ENCODE peak calls at places on chromosomes 7 and 10, in seven cellular contexts. One of them, this sample, is unnamed.
A peak's percentile ranks its signal among the peaks of the same experiment; 100 is the strongest.

GRCh38 chr7:23863209-23863798 is 153.3 kb downstream of the STK31 start:
- DNase-seq in lower lobe of right lung: no peak
- DNase-seq in pancreas: no peak
- DNase-seq in sigmoid colon: no peak
- DNase-seq in suprapubic skin: no peak
- DNase-seq in K562: peak; percentile 27
- DNase-seq in body of pancreas: no peak
- DNase-seq in this sample: peak; percentile 65

GRCh38 chr7:33040803-33041516 is 21.6 kb downstream of the NT5C3A start:
- DNase-seq in lower lobe of right lung: no peak
- DNase-seq in body of pancreas: peak; percentile 83
- DNase-seq in sigmoid colon: no peak
- DNase-seq in pancreas: peak; percentile 45
- DNase-seq in K562: no peak
- DNase-seq in suprapubic skin: no peak
- DNase-seq in this sample: peak; percentile 38

GRCh38 chr10:24851595-24851994 is 100.8 kb downstream of the PRTFDC1 start:
- DNase-seq in suprapubic skin: no peak
- DNase-seq in pancreas: peak; percentile 13
- DNase-seq in K562: no peak
- DNase-seq in sigmoid colon: no peak
- DNase-seq in lower lobe of right lung: peak; percentile 59
- DNase-seq in body of pancreas: peak; percentile 45
- DNase-seq in this sample: peak; percentile 74

GRCh38 chr7:17320642-17321041 is 22.2 kb downstream of the AHR start:
- DNase-seq in K562: no peak
- DNase-seq in pancreas: no peak
- DNase-seq in suprapubic skin: no peak
- DNase-seq in body of pancreas: no peak
- DNase-seq in sigmoid colon: no peak
- DNase-seq in lower lobe of right lung: no peak
- DNase-seq in this sample: no peak

GRCh38 chr7:134702366-134703240 is 56.0 kb downstream of the BPGM start:
- DNase-seq in pancreas: no peak
- DNase-seq in K562: no peak
- DNase-seq in suprapubic skin: no peak
- DNase-seq in body of pancreas: no peak
- DNase-seq in sigmoid colon: no peak
- DNase-seq in lower lobe of right lung: no peak
- DNase-seq in this sample: no peak

GRCh38 chr10:48608279-48608681 is 3.4 kb upstream of the ARHGAP22 start:
- DNase-seq in sigmoid colon: no peak
- DNase-seq in pancreas: peak; percentile 52
- DNase-seq in K562: peak; percentile 77
- DNase-seq in lower lobe of right lung: no peak
- DNase-seq in suprapubic skin: no peak
- DNase-seq in body of pancreas: peak; percentile 51
- DNase-seq in this sample: peak; percentile 42

GRCh38 chr10:29411666-29412335 is 122.9 kb downstream of the LYZL1 start:
- DNase-seq in suprapubic skin: no peak
- DNase-seq in lower lobe of right lung: no peak
- DNase-seq in K562: no peak
- DNase-seq in body of pancreas: no peak
- DNase-seq in pancreas: no peak
- DNase-seq in sigmoid colon: no peak
- DNase-seq in this sample: peak; percentile 66

GRCh38 chr7:1715671-1716074 is 45.6 kb downstream of the ELFN1 start:
- DNase-seq in K562: no peak
- DNase-seq in pancreas: no peak
- DNase-seq in sigmoid colon: no peak
- DNase-seq in body of pancreas: no peak
- DNase-seq in lower lobe of right lung: no peak
- DNase-seq in suprapubic skin: no peak
- DNase-seq in this sample: no peak

GRCh38 chr7:121433775-121434174 is 37.7 kb upstream of the FAM3C start:
- DNase-seq in pancreas: no peak
- DNase-seq in suprapubic skin: no peak
- DNase-seq in body of pancreas: no peak
- DNase-seq in K562: no peak
- DNase-seq in sigmoid colon: no peak
- DNase-seq in lower lobe of right lung: no peak
- DNase-seq in this sample: no peak

GRCh38 chr7:139741239-139741638 is 36.6 kb downstream of the HIPK2 start:
- DNase-seq in suprapubic skin: no peak
- DNase-seq in lower lobe of right lung: no peak
- DNase-seq in K562: no peak
- DNase-seq in body of pancreas: no peak
- DNase-seq in sigmoid colon: no peak
- DNase-seq in pancreas: no peak
- DNase-seq in this sample: no peak

GRCh38 chr7:240887-241421 is 48.6 kb downstream of the FAM20C start:
- DNase-seq in suprapubic skin: no peak
- DNase-seq in body of pancreas: no peak
- DNase-seq in pancreas: no peak
- DNase-seq in sigmoid colon: no peak
- DNase-seq in lower lobe of right lung: no peak
- DNase-seq in K562: no peak
- DNase-seq in this sample: no peak

GRCh38 chr10:51092402-51092801 is 18.1 kb downstream of the PRKG1 start:
- DNase-seq in sigmoid colon: peak; percentile 94
- DNase-seq in lower lobe of right lung: no peak
- DNase-seq in suprapubic skin: no peak
- DNase-seq in pancreas: peak; percentile 65
- DNase-seq in K562: no peak
- DNase-seq in body of pancreas: peak; percentile 57
- DNase-seq in this sample: peak; percentile 25

GRCh38 chr7:116316838-116317612 is 106.7 kb downstream of the TES start:
- DNase-seq in pancreas: peak; percentile 73
- DNase-seq in lower lobe of right lung: no peak
- DNase-seq in K562: no peak
- DNase-seq in sigmoid colon: peak; percentile 84
- DNase-seq in suprapubic skin: peak; percentile 65
- DNase-seq in body of pancreas: peak; percentile 71
- DNase-seq in this sample: peak; percentile 88

GRCh38 chr7:29987821-29988317 is 1.7 kb downstream of the SCRN1 start:
- DNase-seq in lower lobe of right lung: no peak
- DNase-seq in suprapubic skin: no peak
- DNase-seq in body of pancreas: peak; percentile 48
- DNase-seq in K562: no peak
- DNase-seq in pancreas: peak; percentile 28
- DNase-seq in sigmoid colon: no peak
- DNase-seq in this sample: peak; percentile 84

GRCh38 chr7:100469227-100470044 is 5.4 kb upstream of the SPACDR start:
- DNase-seq in K562: peak; percentile 90
- DNase-seq in sigmoid colon: peak; percentile 94
- DNase-seq in lower lobe of right lung: peak; percentile 91
- DNase-seq in body of pancreas: peak; percentile 88
- DNase-seq in suprapubic skin: peak; percentile 90
- DNase-seq in pancreas: peak; percentile 91
- DNase-seq in this sample: peak; percentile 81

GRCh38 chr7:144820557-144820956 is 15.3 kb downstream of the TPK1 start:
- DNase-seq in K562: no peak
- DNase-seq in body of pancreas: no peak
- DNase-seq in lower lobe of right lung: no peak
- DNase-seq in sigmoid colon: no peak
- DNase-seq in suprapubic skin: no peak
- DNase-seq in pancreas: no peak
- DNase-seq in this sample: no peak

GRCh38 chr7:144817001-144817400 is 18.9 kb downstream of the TPK1 start:
- DNase-seq in lower lobe of right lung: no peak
- DNase-seq in K562: no peak
- DNase-seq in pancreas: no peak
- DNase-seq in suprapubic skin: no peak
- DNase-seq in body of pancreas: no peak
- DNase-seq in sigmoid colon: no peak
- DNase-seq in this sample: no peak

GRCh38 chr7:144818516-144818915 is 17.3 kb downstream of the TPK1 start:
- DNase-seq in lower lobe of right lung: no peak
- DNase-seq in pancreas: no peak
- DNase-seq in suprapubic skin: no peak
- DNase-seq in K562: no peak
- DNase-seq in body of pancreas: no peak
- DNase-seq in sigmoid colon: no peak
- DNase-seq in this sample: no peak

GRCh38 chr7:144821069-144821468 is 14.8 kb downstream of the TPK1 start:
- DNase-seq in sigmoid colon: no peak
- DNase-seq in pancreas: no peak
- DNase-seq in body of pancreas: no peak
- DNase-seq in K562: no peak
- DNase-seq in lower lobe of right lung: no peak
- DNase-seq in suprapubic skin: no peak
- DNase-seq in this sample: no peak

GRCh38 chr7:144819566-144819965 is 16.3 kb downstream of the TPK1 start:
- DNase-seq in lower lobe of right lung: no peak
- DNase-seq in body of pancreas: no peak
- DNase-seq in pancreas: no peak
- DNase-seq in sigmoid colon: no peak
- DNase-seq in K562: no peak
- DNase-seq in suprapubic skin: no peak
- DNase-seq in this sample: no peak
- H3K4me1 ChIP-seq in lower lobe of right lung: no peaks in the 10 kb centered on the region
- H3K4me1 ChIP-seq in body of pancreas: peaks cover 11% of the 10 kb centered on the region
- H3K4me1 ChIP-seq in pancreas: no peaks in the 10 kb centered on the region
- H3K4me1 ChIP-seq in sigmoid colon: no peaks in the 10 kb centered on the region
- H3K4me1 ChIP-seq in K562: no peaks in the 10 kb centered on the region
- H3K4me1 ChIP-seq in suprapubic skin: peaks cover 5% of the 10 kb centered on the region
- H3K4me1 ChIP-seq in this sample: peaks cover 1% of the 10 kb centered on the region

DNA sequence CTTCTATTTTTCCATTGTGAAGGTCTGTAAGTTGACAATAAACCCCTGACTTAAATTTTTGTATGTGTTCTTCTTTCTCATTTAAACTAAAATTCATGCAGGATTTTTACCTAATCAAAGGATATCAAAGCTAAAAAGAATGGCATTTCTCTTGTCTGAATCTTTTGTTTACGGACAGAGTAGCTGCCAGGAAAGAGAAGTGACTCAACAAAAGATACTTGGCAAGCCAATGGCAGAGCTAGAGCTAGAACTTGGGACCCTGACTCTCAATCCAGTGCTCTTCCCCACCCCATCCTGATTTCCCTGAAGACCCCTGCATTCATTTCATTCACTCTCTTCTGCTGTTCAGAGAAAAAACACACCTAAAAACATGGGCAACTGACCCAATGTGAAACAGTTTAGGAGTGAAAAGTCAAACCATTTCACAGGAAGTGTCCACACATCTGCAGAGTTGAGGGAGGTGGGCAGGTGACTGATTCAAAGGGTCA is 40.2 kb upstream of the PDLIM1 start:
- DNase-seq in body of pancreas: no peak
- DNase-seq in sigmoid colon: no peak
- DNase-seq in K562: no peak
- DNase-seq in lower lobe of right lung: no peak
- DNase-seq in suprapubic skin: no peak
- DNase-seq in pancreas: no peak
- DNase-seq in this sample: no peak
- H3K36me3 ChIP-seq in body of pancreas: no peaks in the 10 kb centered on the region
- H3K36me3 ChIP-seq in sigmoid colon: peaks cover 38% of the 10 kb centered on the region
- H3K36me3 ChIP-seq in K562: no peaks in the 10 kb centered on the region
- H3K36me3 ChIP-seq in lower lobe of right lung: no peaks in the 10 kb centered on the region
- H3K36me3 ChIP-seq in suprapubic skin: peaks cover 2% of the 10 kb centered on the region
- H3K36me3 ChIP-seq in pancreas: no peaks in the 10 kb centered on the region
- H3K36me3 ChIP-seq in this sample: no peaks in the 10 kb centered on the region

GRCh38 chr10:87622290-87623004 is 37.2 kb upstream of the PAPSS2 start:
- DNase-seq in suprapubic skin: no peak
- DNase-seq in pancreas: no peak
- DNase-seq in sigmoid colon: no peak
- DNase-seq in K562: no peak
- DNase-seq in body of pancreas: no peak
- DNase-seq in lower lobe of right lung: no peak
- DNase-seq in this sample: peak; percentile 11
- H3K4me1 ChIP-seq in suprapubic skin: peaks cover 8% of the 10 kb centered on the region
- H3K4me1 ChIP-seq in pancreas: no peaks in the 10 kb centered on the region
- H3K4me1 ChIP-seq in sigmoid colon: no peaks in the 10 kb centered on the region
- H3K4me1 ChIP-seq in K562: no peaks in the 10 kb centered on the region
- H3K4me1 ChIP-seq in body of pancreas: peaks cover 19% of the 10 kb centered on the region
- H3K4me1 ChIP-seq in lower lobe of right lung: no peaks in the 10 kb centered on the region
- H3K4me1 ChIP-seq in this sample: no peaks in the 10 kb centered on the region

DNA sequence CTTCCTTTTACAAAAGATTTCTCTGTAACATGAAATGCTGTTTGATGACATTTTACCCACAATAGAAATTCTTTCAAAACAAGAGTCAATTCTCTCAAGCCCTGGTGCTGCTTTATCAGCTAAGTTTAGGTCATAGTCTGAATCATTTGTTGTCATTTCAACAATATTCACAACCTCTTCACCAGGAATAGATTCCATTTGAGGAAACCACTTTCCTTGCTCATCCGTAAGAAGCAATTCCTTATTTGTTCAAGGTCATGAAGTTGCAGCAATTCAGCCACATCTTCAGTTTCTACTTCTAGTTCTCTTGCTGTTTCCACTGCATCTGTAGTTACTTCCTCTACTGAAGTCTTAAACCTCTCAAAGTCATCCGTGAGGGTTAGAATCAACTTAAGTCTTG is 315.3 kb downstream of the TYW1 start:
- DNase-seq in suprapubic skin: no peak
- DNase-seq in pancreas: no peak
- DNase-seq in body of pancreas: no peak
- DNase-seq in K562: no peak
- DNase-seq in lower lobe of right lung: no peak
- DNase-seq in sigmoid colon: no peak
- DNase-seq in this sample: no peak
- H3K36me3 ChIP-seq in suprapubic skin: peaks cover 91% of the 10 kb centered on the region
- H3K36me3 ChIP-seq in pancreas: no peaks in the 10 kb centered on the region
- H3K36me3 ChIP-seq in body of pancreas: peaks cover 13% of the 10 kb centered on the region
- H3K36me3 ChIP-seq in K562: peaks cover 93% of the 10 kb centered on the region
- H3K36me3 ChIP-seq in lower lobe of right lung: peaks cover 94% of the 10 kb centered on the region
- H3K36me3 ChIP-seq in sigmoid colon: peaks cover 58% of the 10 kb centered on the region
- H3K36me3 ChIP-seq in this sample: peaks cover 46% of the 10 kb centered on the region

GRCh38 chr10:77510294-77510693 is 127.3 kb downstream of the KCNMA1 start:
- DNase-seq in K562: no peak
- DNase-seq in body of pancreas: no peak
- DNase-seq in suprapubic skin: no peak
- DNase-seq in lower lobe of right lung: no peak
- DNase-seq in sigmoid colon: no peak
- DNase-seq in pancreas: no peak
- DNase-seq in this sample: no peak
- H3K4me1 ChIP-seq in K562: no peaks in the 10 kb centered on the region
- H3K4me1 ChIP-seq in body of pancreas: peaks cover 9% of the 10 kb centered on the region
- H3K4me1 ChIP-seq in suprapubic skin: no peaks in the 10 kb centered on the region
- H3K4me1 ChIP-seq in lower lobe of right lung: peaks cover 3% of the 10 kb centered on the region
- H3K4me1 ChIP-seq in sigmoid colon: no peaks in the 10 kb centered on the region
- H3K4me1 ChIP-seq in pancreas: no peaks in the 10 kb centered on the region
- H3K4me1 ChIP-seq in this sample: no peaks in the 10 kb centered on the region

GRCh38 chr10:127039435-127039834 is 134.2 kb downstream of the DOCK1 start:
- DNase-seq in body of pancreas: no peak
- DNase-seq in sigmoid colon: no peak
- DNase-seq in suprapubic skin: no peak
- DNase-seq in pancreas: no peak
- DNase-seq in K562: no peak
- DNase-seq in lower lobe of right lung: no peak
- DNase-seq in this sample: no peak

GRCh38 chr10:127043312-127043711 is 138.1 kb downstream of the DOCK1 start:
- DNase-seq in K562: no peak
- DNase-seq in pancreas: no peak
- DNase-seq in sigmoid colon: no peak
- DNase-seq in lower lobe of right lung: no peak
- DNase-seq in body of pancreas: no peak
- DNase-seq in suprapubic skin: no peak
- DNase-seq in this sample: no peak

GRCh38 chr10:127040756-127041155 is 135.5 kb downstream of the DOCK1 start:
- DNase-seq in suprapubic skin: no peak
- DNase-seq in K562: no peak
- DNase-seq in sigmoid colon: no peak
- DNase-seq in body of pancreas: no peak
- DNase-seq in pancreas: no peak
- DNase-seq in lower lobe of right lung: no peak
- DNase-seq in this sample: no peak

GRCh38 chr10:127044191-127044590 is 139.0 kb downstream of the DOCK1 start:
- DNase-seq in pancreas: peak; percentile 62
- DNase-seq in K562: no peak
- DNase-seq in lower lobe of right lung: peak; percentile 65
- DNase-seq in sigmoid colon: peak; percentile 75
- DNase-seq in suprapubic skin: no peak
- DNase-seq in body of pancreas: peak; percentile 83
- DNase-seq in this sample: no peak

GRCh38 chr10:127041561-127041960 is 136.3 kb downstream of the DOCK1 start:
- DNase-seq in K562: no peak
- DNase-seq in lower lobe of right lung: no peak
- DNase-seq in sigmoid colon: no peak
- DNase-seq in pancreas: no peak
- DNase-seq in body of pancreas: no peak
- DNase-seq in suprapubic skin: no peak
- DNase-seq in this sample: no peak
- H3K36me3 ChIP-seq in K562: no peaks in the 10 kb centered on the region
- H3K36me3 ChIP-seq in lower lobe of right lung: peaks cover 77% of the 10 kb centered on the region
- H3K36me3 ChIP-seq in sigmoid colon: peaks cover 17% of the 10 kb centered on the region
- H3K36me3 ChIP-seq in pancreas: no peaks in the 10 kb centered on the region
- H3K36me3 ChIP-seq in body of pancreas: peaks cover 11% of the 10 kb centered on the region
- H3K36me3 ChIP-seq in suprapubic skin: peaks cover 83% of the 10 kb centered on the region
- H3K36me3 ChIP-seq in this sample: peaks cover 4% of the 10 kb centered on the region

This sample was measured in A673.